ENCODE peak calls at places on chromosomes 5 and 9, in seven cellular contexts. U, F, Q, T, W, O and A are unnamed samples. For H3K4me1, the result is how much of the 10 kb centered on the place peaks cover.

GRCh38 chr5:10563132-10563939 is 534 bp upstream of the ANKRD33B start:
- DNase-seq in W (peak), U (peak), Q (peak), O (peak), F (peak), T (peak), A (peak)

GRCh38 chr5:2203774-2204173 is 321.0 kb upstream of the IRX4 start:
- DNase-seq in F (no peak), O (no peak), T (no peak), U (no peak), Q (no peak), W (no peak), A (no peak)

GRCh38 chr5:83974151-83974822 is 253.6 kb upstream of the HAPLN1 start:
- DNase-seq in T (no peak), F (no peak), Q (no peak), U (no peak), O (no peak), W (no peak), A (no peak)

GRCh38 chr5:68653471-68653870 is 437.9 kb downstream of the PIK3R1 start:
- DNase-seq in F (no peak), Q (no peak), W (no peak), T (no peak), O (no peak), U (no peak), A (no peak)

GRCh38 chr9:95134457-95134881 is 183.0 kb downstream of the FANCC start:
- DNase-seq in O (no peak), F (no peak), W (no peak), T (no peak), Q (no peak), U (no peak), A (no peak)

GRCh38 chr5:125032286-125032685 is 285.8 kb upstream of the ZNF608 start:
- DNase-seq in W (no peak), U (no peak), Q (no peak), T (no peak), F (no peak), O (no peak), A (no peak)

GRCh38 chr5:146039420-146039819 is 66.0 kb downstream of the PLAC8L1 start:
- DNase-seq in T (no peak), F (no peak), W (no peak), Q (no peak), U (no peak), O (no peak), A (no peak)

GRCh38 chr5:69129413-69129812 is 35.6 kb downstream of the SLC30A5 start:
- DNase-seq in W (no peak), O (no peak), T (no peak), U (no peak), F (no peak), Q (no peak), A (no peak)

GRCh38 chr9:134063876-134064450 is 3.9 kb downstream of the BRD3 start:
- DNase-seq in U (no peak), F (no peak), T (no peak), Q (no peak), O (no peak), W (no peak), A (no peak)

GRCh38 chr9:90835206-90835605 is 33.6 kb downstream of the SYK start:
- DNase-seq in O (no peak), W (no peak), Q (no peak), F (no peak), U (no peak), T (no peak), A (no peak)

GRCh38 chr9:84216151-84216550 is 124.4 kb downstream of the SLC28A3 start:
- DNase-seq in W (no peak), O (no peak), U (no peak), T (no peak), F (no peak), Q (no peak), A (no peak)

GRCh38 chr9:31023793-31024192 is 1360.7 kb upstream of the ACO1 start:
- DNase-seq in F (no peak), U (no peak), Q (no peak), T (no peak), W (no peak), O (no peak), A (no peak)

GRCh38 chr5:78755822-78756429 is 107.4 kb upstream of the LHFPL2 start:
- DNase-seq in W (no peak), T (no peak), U (no peak), Q (no peak), F (no peak), O (no peak), A (no peak)

GRCh38 chr5:94691947-94692346 is 73.5 kb downstream of the SLF1 start:
- DNase-seq in F (no peak), U (no peak), T (no peak), W (no peak), Q (no peak), O (no peak), A (no peak)

GRCh38 chr9:34125681-34126206 is 754 bp downstream of the DCAF12 start:
- DNase-seq in F (no peak), Q (no peak), T (no peak), W (peak), U (no peak), O (no peak), A (no peak)

GRCh38 chr5:140125637-140126036 is at the start of gene IGIP:
- DNase-seq in Q (no peak), O (no peak), W (no peak), U (no peak), T (no peak), F (no peak), A (no peak)

GRCh38 chr9:24801344-24801743 is 255.6 kb upstream of the IZUMO3 start:
- DNase-seq in F (no peak), O (no peak), U (no peak), W (no peak), T (no peak), Q (no peak), A (no peak)

GRCh38 chr9:19965336-19965735 is 176.5 kb upstream of the SLC24A2 start:
- DNase-seq in T (no peak), F (no peak), O (no peak), Q (no peak), U (no peak), W (no peak), A (no peak)

GRCh38 chr5:2759091-2759490 is 7.6 kb upstream of the IRX2 start:
- DNase-seq in F (no peak), Q (no peak), U (no peak), O (no peak), W (no peak), T (no peak), A (no peak)

GRCh38 chr9:70617033-70617432 is 202.6 kb upstream of the KLF9 start:
- DNase-seq in F (no peak), Q (no peak), W (no peak), T (no peak), U (no peak), O (no peak), A (no peak)

GRCh38 chr9:79656127-79656526 is 84.4 kb downstream of the TLE4 start:
- DNase-seq in U (no peak), T (no peak), Q (no peak), F (no peak), O (no peak), W (no peak), A (no peak)

GRCh38 chr9:134962998-134963364 is 45.3 kb upstream of the FCN1 start:
- DNase-seq in F (no peak), U (no peak), T (no peak), W (no peak), Q (no peak), O (no peak), A (peak)

GRCh38 chr5:29382735-29383280 is 1810.7 kb upstream of the CDH6 start:
- DNase-seq in O (no peak), T (no peak), U (no peak), W (no peak), Q (no peak), F (no peak), A (no peak)

GRCh38 chr9:99621040-99621439 is 200.6 kb upstream of the NR4A3 start:
- DNase-seq in O (no peak), F (no peak), W (no peak), Q (no peak), U (no peak), T (no peak), A (no peak)

GRCh38 chr5:56814963-56815656 is at the start of gene MAP3K1:
- DNase-seq in F (peak), T (peak), O (peak), Q (peak), W (peak), U (peak), A (peak)
- TF ChIP-seq CTCF in F (no peak), T (no peak), O (no peak), Q (no peak), W (peak), U (peak), A (peak)

GRCh38 chr9:87305123-87305522 is 192.5 kb upstream of the DAPK1 start:
- DNase-seq in T (no peak), W (no peak), Q (no peak), U (no peak), F (no peak), O (no peak), A (no peak)

GRCh38 chr9:87301381-87301780 is 196.3 kb upstream of the DAPK1 start:
- DNase-seq in O (no peak), U (no peak), F (no peak), T (no peak), Q (no peak), W (no peak), A (no peak)
- H3K27ac ChIP-seq in O (no peak), U (no peak), F (no peak), T (no peak), Q (no peak), W (no peak), A (no peak)

GRCh38 chr9:132439153-132439552 is 29.1 kb downstream of the CFAP77 start:
- DNase-seq in F (no peak), O (no peak), T (no peak), W (no peak), U (no peak), Q (no peak), A (no peak)
- H3K4me1 ChIP-seq in F (under half), O (under half), T (under half), W (under half), U (under half), Q (under half), A (under half)

GRCh38 chr5:75156585-75156984 is 80.1 kb downstream of the ANKRD31 start:
- DNase-seq in W (no peak), F (no peak), O (no peak), Q (no peak), T (no peak), U (no peak), A (no peak)
- TF ChIP-seq CTCF in W (no peak), F (no peak), O (no peak), Q (no peak), T (no peak), U (peak), A (peak)

DNA sequence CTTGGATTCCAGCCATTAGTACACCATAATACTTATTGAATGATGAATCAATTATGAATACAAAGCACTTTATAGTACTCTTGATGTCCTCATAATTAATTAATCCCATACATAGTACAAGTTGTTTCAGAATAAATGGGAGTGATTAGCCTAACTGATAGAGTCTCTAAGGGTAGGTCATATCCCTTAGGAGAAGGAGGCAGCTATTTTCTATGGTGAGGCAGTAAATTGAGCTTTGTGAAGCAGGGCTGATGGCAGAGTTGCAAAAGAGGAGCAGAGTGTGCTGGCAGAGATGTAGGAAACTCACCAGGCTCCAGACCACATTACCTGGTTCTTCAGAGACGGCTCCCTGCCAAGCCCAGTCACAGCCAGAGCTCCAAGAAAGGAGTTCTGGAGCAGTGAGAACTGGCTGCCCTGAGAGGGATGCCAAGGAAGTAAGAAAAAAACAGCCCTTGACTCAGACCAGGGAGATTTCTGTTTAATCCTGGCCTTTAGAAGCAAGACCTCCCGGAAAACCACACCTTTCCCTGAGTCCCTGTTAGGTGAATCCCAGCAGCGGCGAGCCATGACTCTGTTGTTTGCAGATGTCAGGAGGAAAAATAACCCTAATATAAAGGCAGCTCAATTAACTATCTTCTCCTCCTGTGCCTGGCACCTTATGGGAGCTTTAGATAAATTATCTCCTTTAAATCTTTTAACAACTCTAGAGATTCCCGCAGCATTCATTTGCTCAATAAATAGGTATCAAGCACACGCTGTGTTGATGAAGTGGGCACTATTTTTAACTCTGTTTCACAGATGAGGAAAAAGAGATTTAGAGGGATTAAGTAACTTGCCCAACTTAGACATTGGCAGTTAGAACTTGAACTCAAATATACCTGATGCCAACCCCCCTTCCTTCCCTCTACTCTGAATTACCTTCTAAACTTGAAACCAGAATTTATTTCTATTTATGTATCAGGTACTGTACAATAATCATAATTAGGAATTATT is 112.7 kb downstream of the SH3TC2 start:
- DNase-seq in F (no peak), Q (no peak), O (no peak), T (peak), W (no peak), U (no peak), A (peak)
- H3K27ac ChIP-seq in F (no peak), Q (no peak), O (peak), T (peak), W (no peak), U (no peak), A (peak)

DNA sequence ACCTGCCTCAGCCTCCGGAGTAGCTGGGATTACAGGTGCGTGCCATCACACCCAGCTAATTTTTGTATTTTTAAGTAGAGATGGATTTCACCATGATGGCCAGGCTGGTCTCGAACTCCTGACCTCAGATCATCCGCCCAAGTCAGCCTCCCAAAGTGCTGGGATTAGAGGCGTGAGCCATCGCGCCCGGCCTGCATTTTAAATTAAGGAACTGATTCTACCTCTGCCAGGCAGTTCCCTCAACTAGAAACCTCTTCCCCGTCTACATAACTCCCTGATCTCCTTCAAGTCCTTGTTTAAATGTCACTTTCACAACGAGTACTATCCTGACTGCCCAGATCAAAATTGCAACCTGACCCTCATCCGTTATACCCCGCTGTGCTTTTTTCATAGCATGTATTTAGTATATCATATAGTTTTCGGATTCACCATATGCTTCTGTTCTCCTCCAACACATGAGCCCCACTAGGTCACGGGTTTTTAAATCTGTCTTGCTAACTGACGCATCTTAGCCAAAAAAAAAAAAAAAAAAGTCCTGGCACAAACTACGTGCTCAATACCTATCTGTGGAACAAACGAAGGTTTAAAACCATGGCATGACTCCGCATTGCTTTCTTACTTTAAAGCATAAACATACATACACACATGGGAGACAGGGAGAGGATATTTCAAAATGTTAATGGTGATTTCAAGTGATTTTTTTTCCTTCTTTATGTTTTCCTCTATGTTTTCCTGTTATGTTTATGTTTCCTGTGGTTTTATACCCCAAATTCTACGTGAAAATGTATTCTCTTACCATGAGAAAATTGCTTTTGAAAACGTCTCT is 766 bp upstream of the SOWAHA start:
- DNase-seq in W (no peak), U (no peak), F (no peak), T (no peak), O (no peak), Q (no peak), A (no peak)
- H3K4me1 ChIP-seq in W (under half), U (under half), F (under half), T (under half), O (under half), Q (under half), A (under half)

GRCh38 chr9:88874391-88874790 is 116.9 kb upstream of the S1PR3 start:
- DNase-seq in O (no peak), U (no peak), Q (no peak), W (no peak), T (no peak), F (no peak), A (no peak)
- TF ChIP-seq CTCF in O (no peak), U (peak), Q (no peak), W (no peak), T (peak), F (no peak), A (no peak)

GRCh38 chr5:57106661-57107060 is 67.2 kb upstream of the GPBP1 start:
- DNase-seq in F (no peak), U (no peak), W (no peak), Q (no peak), O (no peak), T (no peak), A (no peak)
- H3K27ac ChIP-seq in F (no peak), U (no peak), W (no peak), Q (no peak), O (no peak), T (no peak), A (no peak)